ENCODE peak calls at places on chromosomes 6 and 20, in ten cellular contexts. D, U, I, A, G, J, K, L, X and F are unnamed samples.

GRCh38 chr6:109772961-109773431 is 81.9 kb downstream of the FIG4 start:
- ATAC-seq in D (peak; percentile 67), U (peak; percentile 79), I (no peak), A (no peak), G (no peak), J (no peak), K (no peak), L (no peak), X (no peak), F (no peak)

GRCh38 chr6:143940011-143940597 is 68.0 kb downstream of the PLAGL1 start:
- ATAC-seq in D (no peak), U (peak; percentile 76), I (peak; percentile 88), A (peak; percentile 90), G (peak; percentile 88), J (peak; percentile 95), K (peak; percentile 85), L (peak; percentile 85), X (peak; percentile 64), F (no peak)

GRCh38 chr6:71529026-71529425 is 240.4 kb downstream of the OGFRL1 start:
- ATAC-seq in D (no peak), U (no peak), I (no peak), A (no peak), G (no peak), J (no peak), K (no peak), L (no peak), X (no peak), F (no peak)

GRCh38 chr6:73854998-73855718 is 159.2 kb downstream of the CD109 start:
- ATAC-seq in D (no peak), U (peak; percentile 93), I (peak; percentile 70), A (no peak), G (peak; percentile 73), J (peak; percentile 56), K (no peak), L (peak; percentile 63), X (no peak), F (peak; percentile 43)

GRCh38 chr6:10309826-10310405 is 105.0 kb downstream of the TFAP2A start:
- ATAC-seq in D (no peak), U (no peak), I (no peak), A (no peak), G (no peak), J (no peak), K (no peak), L (no peak), X (no peak), F (no peak)

GRCh38 chr20:17721802-17722486 is 22.2 kb downstream of the BANF2 start:
- ATAC-seq in D (no peak), U (peak; percentile 78), I (no peak), A (no peak), G (peak; percentile 21), J (peak; percentile 37), K (no peak), L (no peak), X (no peak), F (no peak)

GRCh38 chr6:144248470-144249301 is 36.4 kb upstream of the UTRN start:
- ATAC-seq in D (no peak), U (no peak), I (no peak), A (no peak), G (peak; percentile 53), J (no peak), K (no peak), L (no peak), X (no peak), F (peak; percentile 50)

GRCh38 chr20:57061058-57061900 is 205.2 kb downstream of the BMP7 start:
- ATAC-seq in D (no peak), U (no peak), I (no peak), A (no peak), G (no peak), J (peak; percentile 71), K (peak; percentile 64), L (no peak), X (no peak), F (no peak)

GRCh38 chr20:21704408-21705385 is 767 bp upstream of the PAX1 start:
- ATAC-seq in D (no peak), U (no peak), I (no peak), A (no peak), G (no peak), J (no peak), K (no peak), L (no peak), X (no peak), F (no peak)

GRCh38 chr20:61904456-61904855 is 161.2 kb downstream of the TAF4 start:
- ATAC-seq in D (no peak), U (no peak), I (no peak), A (no peak), G (no peak), J (no peak), K (no peak), L (no peak), X (no peak), F (no peak)

GRCh38 chr6:16311763-16312162 is 73.4 kb downstream of the GMPR start:
- ATAC-seq in D (peak; percentile 40), U (no peak), I (no peak), A (no peak), G (no peak), J (no peak), K (no peak), L (no peak), X (no peak), F (no peak)

GRCh38 chr6:3727593-3728108 is 23.9 kb downstream of the PXDC1 start:
- ATAC-seq in D (no peak), U (no peak), I (no peak), A (no peak), G (no peak), J (no peak), K (no peak), L (no peak), X (no peak), F (no peak)

GRCh38 chr6:36216559-36216958 is 20.0 kb downstream of the BRPF3 start:
- ATAC-seq in D (no peak), U (no peak), I (no peak), A (no peak), G (no peak), J (peak; percentile 11), K (no peak), L (no peak), X (no peak), F (no peak)

GRCh38 chr6:132320007-132320406 is 81.3 kb downstream of the MOXD1 start:
- ATAC-seq in D (no peak), U (no peak), I (no peak), A (no peak), G (no peak), J (no peak), K (no peak), L (no peak), X (no peak), F (peak; percentile 55)

DNA sequence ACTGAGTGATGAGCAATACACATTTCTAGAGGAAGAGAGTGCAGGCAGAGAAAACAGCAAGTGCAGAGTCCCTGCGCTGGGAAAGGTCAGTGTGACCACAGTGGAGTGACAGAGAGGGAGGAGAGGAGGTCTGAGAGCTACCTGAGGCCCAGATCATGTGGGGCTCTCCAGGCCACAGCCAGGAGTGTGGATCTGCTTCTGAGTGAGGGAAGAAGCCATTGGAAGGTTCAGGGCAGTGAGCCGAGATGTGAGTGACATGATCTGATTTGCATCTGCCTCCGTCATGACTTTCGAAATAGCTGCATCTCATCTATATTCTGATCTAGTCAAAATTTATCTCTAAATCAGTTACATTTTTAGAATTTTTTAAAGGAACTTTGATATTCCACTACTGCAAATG is 367.1 kb downstream of the PREX1 start:
- ATAC-seq in D (no peak), U (no peak), I (no peak), A (no peak), G (no peak), J (no peak), K (no peak), L (no peak), X (no peak), F (no peak)
- H3K4me3 ChIP-seq in D (no peak overlapping the region), U (no peak overlapping the region), I (no peak overlapping the region), A (no peak overlapping the region), G (no peak overlapping the region), J (no peak overlapping the region), K (no peak overlapping the region), L (no peak overlapping the region), X (no peak overlapping the region), F (no peak overlapping the region)

GRCh38 chr6:127120109-127120786 is 1.8 kb downstream of the RSPO3 start:
- ATAC-seq in D (peak; percentile 10), U (no peak), I (peak; percentile 17), A (no peak), G (peak; percentile 12), J (no peak), K (peak; percentile 5), L (no peak), X (peak; percentile 18), F (no peak)
- H3K4me3 ChIP-seq in D (peak overlapping the region; percentile 81), U (peak overlapping the region; percentile 50), I (peak overlapping the region; percentile 59), A (no peak overlapping the region), G (peak overlapping the region; percentile 40), J (no peak overlapping the region), K (peak overlapping the region; percentile 90), L (no peak overlapping the region), X (no peak overlapping the region), F (peak overlapping the region; percentile 88)

GRCh38 chr20:4470375-4470774 is 251.3 kb upstream of the PRND start:
- ATAC-seq in D (no peak), U (no peak), I (no peak), A (no peak), G (peak; percentile 73), J (no peak), K (no peak), L (no peak), X (no peak), F (no peak)
- H3K4me3 ChIP-seq in D (no peak overlapping the region), U (no peak overlapping the region), I (no peak overlapping the region), A (no peak overlapping the region), G (no peak overlapping the region), J (no peak overlapping the region), K (no peak overlapping the region), L (no peak overlapping the region), X (no peak overlapping the region), F (no peak overlapping the region)

GRCh38 chr6:154732824-154733609 is at the start of gene SCAF8:
- ATAC-seq in D (peak; percentile 84), U (peak; percentile 87), I (peak; percentile 93), A (peak; percentile 75), G (peak; percentile 89), J (peak; percentile 85), K (peak; percentile 79), L (peak; percentile 77), X (peak; percentile 87), F (peak; percentile 86)
- H3K4me3 ChIP-seq in D (peak within 1 kb of the TSS; percentile 97), U (peak within 1 kb of the TSS; percentile 85), I (peak within 1 kb of the TSS; percentile 95), A (peak within 1 kb of the TSS; percentile 85), G (peak within 1 kb of the TSS; percentile 93), J (peak within 1 kb of the TSS; percentile 96), K (peak within 1 kb of the TSS; percentile 75), L (peak within 1 kb of the TSS; percentile 99), X (peak within 1 kb of the TSS; percentile 81), F (peak within 1 kb of the TSS; percentile 72)

GRCh38 chr6:45423111-45423900 is 45.6 kb upstream of the SUPT3H start:
- ATAC-seq in D (peak; percentile 15), U (peak; percentile 9), I (peak; percentile 36), A (peak; percentile 9), G (peak; percentile 25), J (no peak), K (peak; percentile 2), L (no peak), X (peak; percentile 32), F (peak; percentile 8)
- H3K4me3 ChIP-seq in D (peak overlapping the region; percentile 73), U (peak overlapping the region; percentile 48), I (peak overlapping the region; percentile 60), A (peak overlapping the region; percentile 57), G (peak overlapping the region; percentile 55), J (peak overlapping the region; percentile 55), K (peak overlapping the region; percentile 60), L (peak overlapping the region; percentile 69), X (peak overlapping the region; percentile 54), F (peak overlapping the region; percentile 40)

DNA sequence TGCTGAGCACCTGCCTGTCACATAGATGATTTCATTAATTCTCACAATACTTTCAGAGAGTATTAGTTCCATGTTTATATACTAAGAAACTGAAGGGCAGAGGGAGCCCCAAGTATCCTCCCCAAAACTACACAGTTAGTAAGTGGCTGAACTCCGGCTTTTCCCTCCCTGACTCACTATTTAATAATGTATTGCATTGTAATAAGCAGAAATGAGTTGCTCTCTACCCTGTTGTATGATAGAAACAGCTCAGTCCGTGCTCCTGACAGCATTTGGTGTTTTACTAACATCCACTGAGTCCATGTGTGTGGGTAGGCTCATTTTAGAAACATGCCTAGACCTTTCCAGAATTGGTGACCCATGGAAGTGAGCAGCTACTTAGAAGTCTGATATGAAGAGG is 76.8 kb downstream of the OLIG3 start:
- ATAC-seq in D (no peak), U (no peak), I (no peak), A (no peak), G (no peak), J (no peak), K (no peak), L (no peak), X (no peak), F (no peak)
- H3K4me3 ChIP-seq in D (no peak overlapping the region), U (no peak overlapping the region), I (no peak overlapping the region), A (no peak overlapping the region), G (no peak overlapping the region), J (no peak overlapping the region), K (no peak overlapping the region), L (no peak overlapping the region), X (no peak overlapping the region), F (no peak overlapping the region)